ENCODE peak calls at places on chromosome 17, in nine cellular contexts. D is left ventricle myocardium inferior, K is right atrium auricular region, H is adipocyte, O is upper lobe of left lung, S is mesendoderm, Q is iPS DF 6.9, J is tibial nerve, M is testis. L is an unnamed sample. For H3K36me3, the result is how much of the 10 kb centered on the place peaks cover.

GRCh38 chr17:2050246-2050866 is 4.5 kb upstream of the HIC1 start:
- DNase-seq in D (peak), K (no peak), H (peak), O (peak), S (peak), Q (no peak), J (peak), M (peak), L (no peak)

GRCh38 chr17:43816336-43817320 is 16.3 kb downstream of the MPP3 start:
- DNase-seq in D (no peak), K (no peak), H (no peak), O (no peak), S (no peak), Q (no peak), J (no peak), M (no peak), L (no peak)

GRCh38 chr17:3012926-3013581 is 50.4 kb downstream of the OR1D5 start:
- DNase-seq in D (peak), K (peak), H (no peak), O (no peak), S (peak), Q (peak), J (peak), M (peak), L (no peak)

GRCh38 chr17:27282054-27282501 is 11.8 kb upstream of the WSB1 start:
- DNase-seq in D (no peak), K (no peak), H (peak), O (no peak), S (no peak), Q (no peak), J (peak), M (no peak), L (no peak)

GRCh38 chr17:74369221-74369620 is 1.9 kb downstream of the GPR142 start:
- DNase-seq in D (peak), K (no peak), H (no peak), O (no peak), S (no peak), Q (no peak), J (peak), M (peak), L (no peak)

GRCh38 chr17:47276868-47277267 is 23.2 kb downstream of the ITGB3 start:
- DNase-seq in D (peak), K (peak), H (peak), O (no peak), S (peak), Q (no peak), J (peak), M (peak), L (no peak)

GRCh38 chr17:4940625-4941021 is 555 bp downstream of the RNF167 start:
- DNase-seq in D (no peak), K (no peak), H (peak), O (peak), S (no peak), Q (no peak), J (no peak), M (no peak), L (no peak)

GRCh38 chr17:82247175-82247823 is 18.5 kb downstream of the SLC16A3 start:
- DNase-seq in D (no peak), K (no peak), H (no peak), O (peak), S (no peak), Q (no peak), J (no peak), M (no peak), L (no peak)

GRCh38 chr17:15279011-15279477 is 13.9 kb upstream of the PMP22 start:
- DNase-seq in D (no peak), K (no peak), H (peak), O (no peak), S (peak), Q (no peak), J (no peak), M (no peak), L (no peak)

GRCh38 chr17:73118139-73118538 is 25.7 kb upstream of the SLC39A11 start:
- DNase-seq in D (no peak), K (no peak), H (no peak), O (no peak), S (no peak), Q (no peak), J (no peak), M (no peak), L (no peak)

GRCh38 chr17:35708149-35708548 is 23.3 kb upstream of the RASL10B start:
- DNase-seq in D (no peak), K (no peak), H (no peak), O (no peak), S (no peak), Q (no peak), J (no peak), M (no peak), L (no peak)

GRCh38 chr17:1865252-1866037 is 35.6 kb downstream of the RPA1 start:
- DNase-seq in D (no peak), K (no peak), H (peak), O (no peak), S (peak), Q (peak), J (peak), M (peak), L (no peak)

GRCh38 chr17:43006639-43007551 is at the start of gene IFI35:
- DNase-seq in D (peak), K (peak), H (peak), O (peak), S (peak), Q (no peak), J (peak), M (peak), L (peak)

GRCh38 chr17:78375401-78376079 is 2.9 kb upstream of the PGS1 start:
- DNase-seq in D (no peak), K (no peak), H (peak), O (no peak), S (no peak), Q (no peak), J (no peak), M (no peak), L (no peak)

GRCh38 chr17:72588961-72589360 is 468.1 kb downstream of the SOX9 start:
- DNase-seq in D (no peak), K (no peak), H (no peak), O (no peak), S (no peak), Q (no peak), J (no peak), M (peak), L (no peak)

GRCh38 chr17:82332669-82333278 is 792 bp downstream of the SECTM1 start:
- DNase-seq in D (peak), K (peak), H (peak), O (peak), S (no peak), Q (no peak), J (no peak), M (peak), L (no peak)

GRCh38 chr17:48127371-48128051 is 19.9 kb downstream of the SNX11 start:
- DNase-seq in D (no peak), K (no peak), H (peak), O (peak), S (peak), Q (no peak), J (no peak), M (no peak), L (no peak)

GRCh38 chr17:15441315-15441714 is 26.1 kb downstream of the CDRT4 start:
- DNase-seq in D (no peak), K (no peak), H (no peak), O (no peak), S (no peak), Q (no peak), J (no peak), M (no peak), L (no peak)

GRCh38 chr17:72950236-72950931 is 142.1 kb downstream of the SLC39A11 start:
- DNase-seq in D (no peak), K (no peak), H (no peak), O (no peak), S (no peak), Q (no peak), J (no peak), M (no peak), L (no peak)

GRCh38 chr17:6072157-6072556 is 2.0 kb downstream of the WSCD1 start:
- DNase-seq in D (no peak), K (no peak), H (peak), O (no peak), S (no peak), Q (no peak), J (no peak), M (no peak), L (no peak)

GRCh38 chr17:67993998-67994361 is 2.3 kb downstream of the C17orf58 start:
- DNase-seq in D (no peak), K (no peak), H (no peak), O (peak), S (peak), Q (no peak), J (no peak), M (no peak), L (no peak)

GRCh38 chr17:73165616-73166404 is 1.0 kb downstream of the SSTR2 start:
- DNase-seq in D (no peak), K (no peak), H (peak), O (peak), S (no peak), Q (no peak), J (no peak), M (no peak), L (no peak)

GRCh38 chr17:48601184-48601527 is 3.6 kb downstream of the HOXB6 start:
- DNase-seq in D (no peak), K (no peak), H (no peak), O (no peak), S (no peak), Q (no peak), J (no peak), M (no peak), L (no peak)

GRCh38 chr17:62688398-62689140 is 61.1 kb downstream of the MRC2 start:
- DNase-seq in D (no peak), K (no peak), H (no peak), O (peak), S (no peak), Q (no peak), J (no peak), M (no peak), L (no peak)
- H3K36me3 ChIP-seq in D (under half), K (under half), H (under half), O (under half), S (under half), Q (under half), J (under half), M (under half), L (under half)

GRCh38 chr17:38485146-38485468 is 56.8 kb downstream of the ARHGAP23 start:
- DNase-seq in D (no peak), K (no peak), H (no peak), O (no peak), S (no peak), Q (no peak), J (no peak), M (no peak), L (no peak)
- H3K36me3 ChIP-seq in D (half or more), K (under half), H (under half), O (half or more), S (under half), Q (under half), J (under half), M (under half), L (under half)

GRCh38 chr17:80244871-80245509 is 15.7 kb upstream of the RNF213 start:
- DNase-seq in D (no peak), K (no peak), H (no peak), O (peak), S (no peak), Q (no peak), J (no peak), M (no peak), L (no peak)
- H3K36me3 ChIP-seq in D (under half), K (under half), H (under half), O (half or more), S (under half), Q (under half), J (half or more), M (under half), L (under half)

GRCh38 chr17:50188521-50189395 is 12.7 kb downstream of the COL1A1 start:
- DNase-seq in D (no peak), K (no peak), H (peak), O (peak), S (no peak), Q (no peak), J (no peak), M (no peak), L (no peak)
- H3K36me3 ChIP-seq in D (half or more), K (half or more), H (half or more), O (half or more), S (under half), Q (under half), J (half or more), M (under half), L (half or more)

L was measured in vagina.